ENCODE peak calls at places on chromosomes 4 and X, in four cellular contexts. H is NB4, F is heart left ventricle, G is K562. A is an unnamed sample.

GRCh38 chr4:113069212-113069892 is 19.9 kb downstream of the ANK2 start:
- DNase-seq in H (peak), F (no peak), G (no peak), A (no peak)

GRCh38 chr4:64899563-64899962 is 490.3 kb upstream of the TECRL start:
- DNase-seq in H (no peak), F (no peak), G (no peak), A (no peak)

GRCh38 chrX:79081895-79082512 is 62.5 kb upstream of the GPR174 start:
- DNase-seq in H (peak), F (no peak), G (peak), A (no peak)

GRCh38 chrX:7606253-7606652 is 236.7 kb upstream of the VCX start:
- DNase-seq in H (no peak), F (no peak), G (no peak), A (no peak)

GRCh38 chr4:98935633-98936032 is 6.7 kb upstream of the EIF4E start:
- DNase-seq in H (no peak), F (no peak), G (no peak), A (no peak)

GRCh38 chrX:31572396-31572795 is 500.6 kb upstream of the FTHL17 start:
- DNase-seq in H (no peak), F (no peak), G (no peak), A (no peak)

GRCh38 chr4:175435437-175435836 is 376.6 kb downstream of the GPM6A start:
- DNase-seq in H (peak), F (no peak), G (no peak), A (no peak)

GRCh38 chrX:38879631-38880220 is 78.5 kb downstream of the MID1IP1 start:
- DNase-seq in H (peak), F (no peak), G (no peak), A (no peak)

GRCh38 chr4:159238631-159239030 is 135.8 kb downstream of the RAPGEF2 start:
- DNase-seq in H (no peak), F (no peak), G (no peak), A (no peak)

GRCh38 chrX:153946910-153947769 is 2.7 kb upstream of the RENBP start:
- DNase-seq in H (peak), F (peak), G (peak), A (no peak)

GRCh38 chrX:68183612-68184214 is 249.6 kb downstream of the OPHN1 start:
- DNase-seq in H (peak), F (no peak), G (peak), A (no peak)

GRCh38 chr4:184370711-184371389 is 103.5 kb downstream of the IRF2 start:
- DNase-seq in H (no peak), F (no peak), G (no peak), A (no peak)

GRCh38 chr4:99202536-99202935 is 16.5 kb downstream of the ADH6 start:
- DNase-seq in H (no peak), F (no peak), G (no peak), A (no peak)

GRCh38 chrX:118974908-118975671 is 672 bp downstream of the LONRF3 start:
- DNase-seq in H (peak), F (no peak), G (peak), A (no peak)

GRCh38 chr4:40377462-40378385 is 42.6 kb downstream of the CHRNA9 start:
- DNase-seq in H (no peak), F (no peak), G (no peak), A (peak)

GRCh38 chr4:4358093-4358840 is 28.6 kb upstream of the NSG1 start:
- DNase-seq in H (no peak), F (no peak), G (no peak), A (no peak)

GRCh38 chr4:15078682-15079642 is 76.7 kb downstream of the CPEB2 start:
- DNase-seq in H (peak), F (no peak), G (no peak), A (no peak)

GRCh38 chrX:47748576-47748975 is 88.1 kb upstream of the ZNF81 start:
- DNase-seq in H (no peak), F (no peak), G (no peak), A (no peak)

GRCh38 chr4:146407669-146408084 is 114.1 kb downstream of the SLC10A7 start:
- DNase-seq in H (no peak), F (no peak), G (peak), A (no peak)

GRCh38 chr4:81136161-81136910 is 78.7 kb downstream of the PRKG2 start:
- DNase-seq in H (no peak), F (no peak), G (no peak), A (no peak)

GRCh38 chr4:79445371-79445781 is 37.3 kb upstream of the GK2 start:
- DNase-seq in H (no peak), F (no peak), G (no peak), A (no peak)

DNA sequence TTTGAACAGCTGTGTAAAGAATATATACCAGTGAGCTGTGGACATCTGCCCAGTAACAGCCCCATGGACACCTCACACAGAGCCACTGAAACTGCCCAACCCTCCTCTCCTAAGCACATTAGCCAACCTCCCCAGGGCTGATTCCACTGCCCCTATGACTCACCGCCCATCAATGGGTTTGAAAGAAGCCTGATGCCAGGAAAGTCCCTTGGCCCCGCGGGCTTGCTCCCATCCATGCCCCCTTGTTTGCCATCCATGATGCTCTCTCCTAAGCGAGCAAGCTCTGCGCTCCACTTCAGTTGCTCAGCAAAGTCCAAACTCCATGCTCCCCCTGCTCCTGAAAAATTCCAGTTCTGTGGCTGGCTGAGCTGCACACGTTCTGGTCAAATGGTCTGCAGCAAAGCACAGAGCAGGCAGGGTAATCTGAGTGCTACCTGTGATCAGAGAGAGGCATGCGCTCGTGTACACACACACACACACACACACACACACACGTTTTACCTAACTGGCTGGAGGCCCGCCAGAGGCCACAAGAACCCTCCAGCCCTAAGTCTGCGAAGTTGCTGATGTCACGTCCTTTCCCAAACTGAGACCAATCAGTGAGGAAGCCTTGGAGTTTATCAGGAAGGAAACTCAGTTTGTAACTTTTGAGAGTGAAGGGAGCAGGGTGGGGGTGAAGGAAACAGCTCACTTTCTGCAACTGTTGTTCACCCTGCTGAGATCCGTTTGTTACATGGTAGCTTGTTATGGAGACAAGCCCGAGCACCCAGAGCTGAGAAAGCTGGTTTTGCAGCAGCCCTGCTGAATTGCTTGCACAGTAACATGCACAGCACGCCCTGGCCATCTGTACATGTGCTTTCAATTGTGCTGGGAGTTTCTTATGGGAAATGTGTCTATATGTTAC is at the start of gene ASB9:
- DNase-seq in H (no peak), F (no peak), G (no peak), A (no peak)
- H3K4me3 ChIP-seq in H (no peak), F (no peak), G (no peak), A (no peak)

GRCh38 chr4:986428-986948 is 356 bp upstream of the IDUA start:
- DNase-seq in H (no peak), F (no peak), G (no peak), A (no peak)

GRCh38 chr4:988726-989721 is 2.2 kb downstream of the IDUA start:
- DNase-seq in H (no peak), F (peak), G (no peak), A (no peak)

GRCh38 chr4:987689-988513 is 1.1 kb downstream of the IDUA start:
- DNase-seq in H (no peak), F (peak), G (no peak), A (no peak)

GRCh38 chr4:985123-985830 is 1.6 kb upstream of the IDUA start:
- DNase-seq in H (peak), F (peak), G (peak), A (peak)

DNA sequence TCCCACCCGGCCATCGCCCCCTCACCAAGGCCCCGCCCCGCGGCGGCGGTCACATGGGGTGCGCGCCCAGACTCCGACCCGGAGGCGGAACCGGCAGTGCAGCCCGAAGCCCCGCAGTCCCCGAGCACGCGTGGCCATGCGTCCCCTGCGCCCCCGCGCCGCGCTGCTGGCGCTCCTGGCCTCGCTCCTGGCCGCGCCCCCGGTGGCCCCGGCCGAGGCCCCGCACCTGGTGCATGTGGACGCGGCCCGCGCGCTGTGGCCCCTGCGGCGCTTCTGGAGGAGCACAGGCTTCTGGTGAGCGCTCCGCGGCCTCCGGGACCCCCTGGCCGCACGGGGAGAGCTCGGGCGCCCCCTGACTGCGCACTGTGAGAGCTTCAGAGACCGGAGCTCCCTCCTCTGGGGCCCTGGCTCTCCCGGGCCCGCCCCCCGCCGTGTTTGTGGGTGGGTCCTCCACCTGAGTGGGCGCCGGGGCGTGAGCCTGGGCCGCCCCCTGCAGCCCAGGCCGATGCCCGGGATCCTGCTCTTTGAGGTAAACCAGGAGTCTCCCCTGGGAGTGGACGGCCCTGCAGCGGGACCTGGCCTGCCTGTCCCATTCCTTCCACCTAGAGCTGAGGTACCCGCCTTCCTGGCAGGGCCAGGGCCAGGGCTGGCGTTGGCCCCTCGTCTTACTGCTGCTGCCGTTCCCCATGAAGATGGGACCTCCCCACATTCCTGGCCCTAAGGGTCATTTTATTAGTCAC is at the start of gene IDUA:
- DNase-seq in H (peak), F (peak), G (peak), A (peak)
- TF ChIP-seq POLR2A in H (no peak), F (peak), G (peak), A (no peak)

GRCh38 chrX:40177489-40177888 is 79.7 kb upstream of the BCOR start:
- DNase-seq in H (no peak), F (no peak), G (no peak), A (no peak)
- H3K4me3 ChIP-seq in H (peak), F (no peak), G (peak), A (no peak)

GRCh38 chr4:94207469-94208224 is at the start of gene SMARCAD1:
- DNase-seq in H (peak), F (peak), G (peak), A (peak)
- TF ChIP-seq POLR2A in H (peak), F (no peak), G (peak), A (no peak)

A was measured in lower leg skin.